ENCODE peak calls at places on chromosomes 16 and 17, in seven cellular contexts. W is activated naive CD4-positive, alpha-beta T cell; E is M059J; L is NCI-H460; H is fibroblast of mammary gland; B is T follicular helper cell; X is endothelial cell. Q is an unnamed sample.

GRCh38 chr17:81867123-81867951 is 3.8 kb downstream of the ARHGDIA start:
- DNase-seq in X (no peak), B (no peak), E (peak), W (no peak), L (peak), H (peak), Q (no peak)

GRCh38 chr17:56679767-56680422 is 86.4 kb downstream of the NOG start:
- DNase-seq in E (peak), L (no peak), B (no peak), X (no peak), W (no peak), H (no peak), Q (no peak)

GRCh38 chr17:55177159-55177913 is 87.4 kb upstream of the HLF start:
- DNase-seq in H (peak), W (no peak), L (no peak), E (peak), X (no peak), B (no peak), Q (no peak)

GRCh38 chr17:48814504-48814903 is 2.5 kb downstream of the TTLL6 start:
- DNase-seq in W (peak), E (peak), X (peak), L (peak), H (peak), B (peak), Q (peak)

GRCh38 chr16:57842606-57843005 is 40.3 kb upstream of the KIFC3 start:
- DNase-seq in E (peak), H (no peak), W (no peak), B (no peak), X (no peak), L (no peak), Q (no peak)

GRCh38 chr17:8494506-8495111 is 58.9 kb downstream of the NDEL1 start:
- DNase-seq in E (no peak), W (no peak), L (no peak), H (no peak), B (no peak), X (no peak), Q (no peak)

GRCh38 chr16:66846266-66846665 is 2.1 kb downstream of the CA7 start:
- DNase-seq in L (no peak), H (no peak), B (no peak), E (no peak), X (no peak), W (no peak), Q (no peak)

GRCh38 chr17:61128671-61129115 is 270.9 kb upstream of the TBX2 start:
- DNase-seq in B (no peak), W (no peak), X (no peak), E (no peak), H (peak), L (no peak), Q (no peak)

GRCh38 chr17:64147110-64148016 is 17.4 kb upstream of the ERN1 start:
- DNase-seq in X (no peak), E (no peak), L (peak), B (no peak), H (peak), W (no peak), Q (no peak)

GRCh38 chr17:18257268-18257681 is 1.3 kb downstream of the FLII start:
- DNase-seq in W (no peak), X (no peak), H (no peak), L (no peak), E (peak), B (no peak), Q (no peak)

GRCh38 chr16:10981697-10982216 is 37.4 kb downstream of the CLEC16A start:
- DNase-seq in L (peak), H (no peak), W (peak), E (no peak), X (peak), B (no peak), Q (peak)

GRCh38 chr16:77679901-77680300 is 42.4 kb upstream of the NUDT7 start:
- DNase-seq in E (no peak), L (no peak), W (no peak), B (no peak), X (no peak), H (peak), Q (no peak)

GRCh38 chr17:29124135-29124930 is 55.9 kb downstream of the MYO18A start:
- DNase-seq in L (peak), E (peak), B (no peak), X (peak), W (no peak), H (peak), Q (peak)

GRCh38 chr17:68909066-68909465 is 46.1 kb downstream of the ABCA8 start:
- DNase-seq in W (no peak), L (peak), E (peak), H (peak), B (no peak), X (no peak), Q (peak)

GRCh38 chr16:70676571-70677498 is 9.0 kb downstream of the MTSS2 start:
- DNase-seq in L (no peak), H (no peak), B (no peak), X (no peak), W (no peak), E (no peak), Q (no peak)

GRCh38 chr17:39513256-39513655 is 52.0 kb downstream of the CDK12 start:
- DNase-seq in X (no peak), B (no peak), H (no peak), L (no peak), W (no peak), E (no peak), Q (no peak)

GRCh38 chr16:29312835-29313558 is 93.5 kb downstream of the NPIPB11 start:
- DNase-seq in E (no peak), W (no peak), H (no peak), L (no peak), X (no peak), B (no peak), Q (no peak)

GRCh38 chr17:40361063-40361924 is 3.2 kb downstream of the GJD3 start:
- DNase-seq in X (no peak), W (no peak), H (no peak), E (no peak), B (no peak), L (no peak), Q (no peak)